ENCODE peak calls at places on chromosomes 12 and 14, in six cellular contexts. One of them, this sample, is unnamed.

GRCh38 chr14:101055776-101056374 is 152.4 kb upstream of the RTL1 start:
- DNase-seq in IMR-90: peak; percentile 61
- DNase-seq in SW 1271: no peak
- DNase-seq in CD8-positive, alpha-beta T cell: no peak
- DNase-seq in T-helper 17 cell: no peak
- DNase-seq in neural progenitor cell: no peak
- DNase-seq in this sample: no peak

GRCh38 chr14:39264558-39264957 is 30.8 kb downstream of the MIA2 start:
- DNase-seq in IMR-90: no peak
- DNase-seq in SW 1271: no peak
- DNase-seq in CD8-positive, alpha-beta T cell: no peak
- DNase-seq in T-helper 17 cell: no peak
- DNase-seq in neural progenitor cell: no peak
- DNase-seq in this sample: no peak

GRCh38 chr14:32572867-32573149 is 243.7 kb downstream of the AKAP6 start:
- DNase-seq in IMR-90: no peak
- DNase-seq in SW 1271: no peak
- DNase-seq in CD8-positive, alpha-beta T cell: no peak
- DNase-seq in T-helper 17 cell: no peak
- DNase-seq in neural progenitor cell: no peak
- DNase-seq in this sample: no peak

GRCh38 chr14:75578786-75579781 is 664 bp downstream of the FLVCR2 start:
- DNase-seq in IMR-90: peak; percentile 31
- DNase-seq in SW 1271: peak; percentile 10
- DNase-seq in CD8-positive, alpha-beta T cell: no peak
- DNase-seq in T-helper 17 cell: no peak
- DNase-seq in neural progenitor cell: no peak
- DNase-seq in this sample: peak; percentile 64

GRCh38 chr12:70756791-70757190 is 119.6 kb upstream of the PTPRB start:
- DNase-seq in IMR-90: no peak
- DNase-seq in SW 1271: no peak
- DNase-seq in CD8-positive, alpha-beta T cell: no peak
- DNase-seq in T-helper 17 cell: no peak
- DNase-seq in neural progenitor cell: no peak
- DNase-seq in this sample: no peak

GRCh38 chr14:63991833-63992232 is 139.0 kb downstream of the SYNE2 start:
- DNase-seq in IMR-90: no peak
- DNase-seq in SW 1271: no peak
- DNase-seq in CD8-positive, alpha-beta T cell: no peak
- DNase-seq in T-helper 17 cell: no peak
- DNase-seq in neural progenitor cell: no peak
- DNase-seq in this sample: no peak

GRCh38 chr12:10941916-10942607 is 3.0 kb upstream of the TAS2R14 start:
- DNase-seq in IMR-90: no peak
- DNase-seq in SW 1271: peak; percentile 34
- DNase-seq in CD8-positive, alpha-beta T cell: no peak
- DNase-seq in T-helper 17 cell: no peak
- DNase-seq in neural progenitor cell: no peak
- DNase-seq in this sample: no peak

GRCh38 chr12:60259241-60259640 is 663.4 kb downstream of the SLC16A7 start:
- DNase-seq in IMR-90: no peak
- DNase-seq in SW 1271: no peak
- DNase-seq in CD8-positive, alpha-beta T cell: no peak
- DNase-seq in T-helper 17 cell: no peak
- DNase-seq in neural progenitor cell: no peak
- DNase-seq in this sample: no peak

GRCh38 chr12:96500686-96501085 is 11.3 kb downstream of the CFAP54 start:
- DNase-seq in IMR-90: peak; percentile 40
- DNase-seq in SW 1271: peak; percentile 81
- DNase-seq in CD8-positive, alpha-beta T cell: no peak
- DNase-seq in T-helper 17 cell: no peak
- DNase-seq in neural progenitor cell: no peak
- DNase-seq in this sample: no peak

GRCh38 chr14:72128629-72129028 is 196.4 kb downstream of the RGS6 start:
- DNase-seq in IMR-90: no peak
- DNase-seq in SW 1271: no peak
- DNase-seq in CD8-positive, alpha-beta T cell: no peak
- DNase-seq in T-helper 17 cell: no peak
- DNase-seq in neural progenitor cell: no peak
- DNase-seq in this sample: no peak

GRCh38 chr12:104747956-104748355 is 210.1 kb downstream of the SLC41A2 start:
- DNase-seq in IMR-90: no peak
- DNase-seq in SW 1271: no peak
- DNase-seq in CD8-positive, alpha-beta T cell: no peak
- DNase-seq in T-helper 17 cell: no peak
- DNase-seq in neural progenitor cell: no peak
- DNase-seq in this sample: no peak

GRCh38 chr14:26963696-26964095 is 365.9 kb upstream of the NOVA1 start:
- DNase-seq in IMR-90: no peak
- DNase-seq in SW 1271: no peak
- DNase-seq in CD8-positive, alpha-beta T cell: no peak
- DNase-seq in T-helper 17 cell: no peak
- DNase-seq in neural progenitor cell: peak; percentile 9
- DNase-seq in this sample: no peak

GRCh38 chr12:83893101-83893500 is 1019.5 kb downstream of the SLC6A15 start:
- DNase-seq in IMR-90: no peak
- DNase-seq in SW 1271: no peak
- DNase-seq in CD8-positive, alpha-beta T cell: no peak
- DNase-seq in T-helper 17 cell: no peak
- DNase-seq in neural progenitor cell: no peak
- DNase-seq in this sample: no peak

GRCh38 chr14:60616326-60617044 is 32.8 kb downstream of the SIX1 start:
- DNase-seq in IMR-90: no peak
- DNase-seq in SW 1271: no peak
- DNase-seq in CD8-positive, alpha-beta T cell: no peak
- DNase-seq in T-helper 17 cell: no peak
- DNase-seq in neural progenitor cell: no peak
- DNase-seq in this sample: no peak

GRCh38 chr14:57512221-57512620 is 18.6 kb upstream of the CCDC198 start:
- DNase-seq in IMR-90: no peak
- DNase-seq in SW 1271: no peak
- DNase-seq in CD8-positive, alpha-beta T cell: no peak
- DNase-seq in T-helper 17 cell: no peak
- DNase-seq in neural progenitor cell: no peak
- DNase-seq in this sample: no peak

GRCh38 chr12:29611906-29612305 is 114.4 kb upstream of the OVCH1 start:
- DNase-seq in IMR-90: peak; percentile 84
- DNase-seq in SW 1271: no peak
- DNase-seq in CD8-positive, alpha-beta T cell: no peak
- DNase-seq in T-helper 17 cell: no peak
- DNase-seq in neural progenitor cell: no peak
- DNase-seq in this sample: no peak

GRCh38 chr14:81062816-81063215 is 107.4 kb downstream of the TSHR start:
- DNase-seq in IMR-90: peak; percentile 0
- DNase-seq in SW 1271: no peak
- DNase-seq in CD8-positive, alpha-beta T cell: no peak
- DNase-seq in T-helper 17 cell: no peak
- DNase-seq in neural progenitor cell: peak; percentile 55
- DNase-seq in this sample: no peak

GRCh38 chr14:90500665-90501370 is 104.0 kb downstream of the CALM1 start:
- DNase-seq in IMR-90: no peak
- DNase-seq in SW 1271: no peak
- DNase-seq in CD8-positive, alpha-beta T cell: no peak
- DNase-seq in T-helper 17 cell: no peak
- DNase-seq in neural progenitor cell: peak; percentile 39
- DNase-seq in this sample: no peak

GRCh38 chr12:94832780-94833760 is 170.4 kb downstream of the NDUFA12 start:
- DNase-seq in IMR-90: peak; percentile 1
- DNase-seq in SW 1271: no peak
- DNase-seq in CD8-positive, alpha-beta T cell: no peak
- DNase-seq in T-helper 17 cell: no peak
- DNase-seq in neural progenitor cell: peak; percentile 78
- DNase-seq in this sample: no peak

GRCh38 chr14:77730976-77731497 is 23.1 kb downstream of the SLIRP start:
- DNase-seq in IMR-90: peak; percentile 33
- DNase-seq in SW 1271: no peak
- DNase-seq in CD8-positive, alpha-beta T cell: no peak
- DNase-seq in T-helper 17 cell: no peak
- DNase-seq in neural progenitor cell: no peak
- DNase-seq in this sample: no peak

GRCh38 chr14:76872796-76873432 is 46.7 kb downstream of the LRRC74A start:
- DNase-seq in IMR-90: peak; percentile 35
- DNase-seq in SW 1271: peak; percentile 41
- DNase-seq in CD8-positive, alpha-beta T cell: peak; percentile 46
- DNase-seq in T-helper 17 cell: peak; percentile 62
- DNase-seq in neural progenitor cell: peak; percentile 76
- DNase-seq in this sample: peak; percentile 36

GRCh38 chr12:98355322-98355721 is 160.1 kb upstream of the TMPO start:
- DNase-seq in IMR-90: peak; percentile 54
- DNase-seq in SW 1271: peak; percentile 36
- DNase-seq in CD8-positive, alpha-beta T cell: no peak
- DNase-seq in T-helper 17 cell: no peak
- DNase-seq in neural progenitor cell: no peak
- DNase-seq in this sample: no peak

GRCh38 chr12:57521475-57522018 is 1.1 kb upstream of the MBD6 start:
- DNase-seq in IMR-90: peak; percentile 61
- DNase-seq in SW 1271: no peak
- DNase-seq in CD8-positive, alpha-beta T cell: no peak
- DNase-seq in T-helper 17 cell: peak; percentile 26
- DNase-seq in neural progenitor cell: peak; percentile 78
- DNase-seq in this sample: peak; percentile 57

GRCh38 chr14:50001999-50002925 is 109.4 kb downstream of the ARF6 start:
- DNase-seq in IMR-90: no peak
- DNase-seq in SW 1271: no peak
- DNase-seq in CD8-positive, alpha-beta T cell: peak; percentile 35
- DNase-seq in T-helper 17 cell: peak; percentile 44
- DNase-seq in neural progenitor cell: no peak
- DNase-seq in this sample: no peak

GRCh38 chr12:79255326-79255725 is 390.8 kb downstream of the SYT1 start:
- DNase-seq in IMR-90: peak; percentile 19
- DNase-seq in SW 1271: no peak
- DNase-seq in CD8-positive, alpha-beta T cell: no peak
- DNase-seq in T-helper 17 cell: no peak
- DNase-seq in neural progenitor cell: no peak
- DNase-seq in this sample: no peak

GRCh38 chr12:57893460-57894353 is 47.2 kb upstream of the CTDSP2 start:
- DNase-seq in IMR-90: peak; percentile 91
- DNase-seq in SW 1271: no peak
- DNase-seq in CD8-positive, alpha-beta T cell: no peak
- DNase-seq in T-helper 17 cell: no peak
- DNase-seq in neural progenitor cell: peak; percentile 47
- DNase-seq in this sample: peak; percentile 98

GRCh38 chr14:89276424-89276975 is 140.5 kb downstream of the FOXN3 start:
- DNase-seq in IMR-90: peak; percentile 76
- DNase-seq in SW 1271: no peak
- DNase-seq in CD8-positive, alpha-beta T cell: no peak
- DNase-seq in T-helper 17 cell: no peak
- DNase-seq in neural progenitor cell: no peak
- DNase-seq in this sample: no peak

GRCh38 chr12:65464930-65465329 is 186.4 kb downstream of the MSRB3 start:
- DNase-seq in IMR-90: peak; percentile 96
- DNase-seq in SW 1271: no peak
- DNase-seq in CD8-positive, alpha-beta T cell: no peak
- DNase-seq in T-helper 17 cell: no peak
- DNase-seq in neural progenitor cell: no peak
- DNase-seq in this sample: no peak

GRCh38 chr14:55451398-55451797 is 11.0 kb upstream of the TBPL2 start:
- DNase-seq in IMR-90: peak; percentile 25
- DNase-seq in SW 1271: no peak
- DNase-seq in CD8-positive, alpha-beta T cell: no peak
- DNase-seq in T-helper 17 cell: no peak
- DNase-seq in neural progenitor cell: no peak
- DNase-seq in this sample: no peak

GRCh38 chr14:86761611-86762010 is 1231.4 kb downstream of the GALC start:
- DNase-seq in IMR-90: no peak
- DNase-seq in SW 1271: no peak
- DNase-seq in CD8-positive, alpha-beta T cell: no peak
- DNase-seq in T-helper 17 cell: no peak
- DNase-seq in neural progenitor cell: no peak
- DNase-seq in this sample: no peak

GRCh38 chr14:94129758-94130414 is 482 bp upstream of the IFI27L2 start:
- DNase-seq in IMR-90: peak; percentile 34
- DNase-seq in SW 1271: peak; percentile 72
- DNase-seq in CD8-positive, alpha-beta T cell: no peak
- DNase-seq in T-helper 17 cell: no peak
- DNase-seq in neural progenitor cell: peak; percentile 75
- DNase-seq in this sample: peak; percentile 84

GRCh38 chr14:52283099-52283498 is 15.6 kb downstream of the PTGDR start:
- DNase-seq in IMR-90: no peak
- DNase-seq in SW 1271: no peak
- DNase-seq in CD8-positive, alpha-beta T cell: no peak
- DNase-seq in T-helper 17 cell: no peak
- DNase-seq in neural progenitor cell: no peak
- DNase-seq in this sample: no peak

GRCh38 chr12:77392467-77392866 is 327.1 kb upstream of the E2F7 start:
- DNase-seq in IMR-90: no peak
- DNase-seq in SW 1271: no peak
- DNase-seq in CD8-positive, alpha-beta T cell: no peak
- DNase-seq in T-helper 17 cell: no peak
- DNase-seq in neural progenitor cell: no peak
- DNase-seq in this sample: no peak

GRCh38 chr12:99954724-99955123 is 30.0 kb downstream of the ANKS1B start:
- DNase-seq in IMR-90: no peak
- DNase-seq in SW 1271: no peak
- DNase-seq in CD8-positive, alpha-beta T cell: no peak
- DNase-seq in T-helper 17 cell: no peak
- DNase-seq in neural progenitor cell: peak; percentile 3
- DNase-seq in this sample: no peak

GRCh38 chr14:59183150-59183549 is 5.3 kb upstream of the DAAM1 start:
- DNase-seq in IMR-90: no peak
- DNase-seq in SW 1271: no peak
- DNase-seq in CD8-positive, alpha-beta T cell: no peak
- DNase-seq in T-helper 17 cell: no peak
- DNase-seq in neural progenitor cell: no peak
- DNase-seq in this sample: no peak

GRCh38 chr14:52801014-52801708 is 9.8 kb upstream of the GNPNAT1 start:
- DNase-seq in IMR-90: peak; percentile 92
- DNase-seq in SW 1271: peak; percentile 46
- DNase-seq in CD8-positive, alpha-beta T cell: no peak
- DNase-seq in T-helper 17 cell: no peak
- DNase-seq in neural progenitor cell: no peak
- DNase-seq in this sample: no peak